ENCODE peak calls at places on chromosomes 13 and 19, in five cellular contexts. X is astrocyte of the spinal cord; S is CD4-positive, alpha-beta T cell; V is CD8-positive, alpha-beta T cell; T is neural progenitor cell. W is an unnamed sample.

GRCh38 chr13:87344176-87344575 is 327.0 kb upstream of the SLITRK5 start:
- DNase-seq in V (no peak), T (no peak), S (no peak), X (peak), W (no peak)

GRCh38 chr13:111483621-111483987 is 163.2 kb downstream of the TEX29 start:
- DNase-seq in S (no peak), V (no peak), T (no peak), X (no peak), W (no peak)

GRCh38 chr19:17944301-17944700 is 11.5 kb downstream of the CCDC124 start:
- DNase-seq in T (no peak), S (no peak), X (peak), V (no peak), W (no peak)

GRCh38 chr13:94548382-94549240 is 47.3 kb downstream of the TGDS start:
- DNase-seq in S (no peak), X (peak), T (peak), V (no peak), W (no peak)

GRCh38 chr13:87884874-87885273 is 213.7 kb downstream of the SLITRK5 start:
- DNase-seq in V (no peak), S (no peak), X (peak), T (peak), W (no peak)

GRCh38 chr13:111139452-111139851 is 24.3 kb downstream of the ARHGEF7 start:
- DNase-seq in S (no peak), T (no peak), X (no peak), V (no peak), W (no peak)

GRCh38 chr19:48461982-48462655 is 6.7 kb downstream of the KCNJ14 start:
- DNase-seq in S (no peak), T (peak), V (no peak), X (no peak), W (no peak)

GRCh38 chr13:23140492-23140891 is 40.3 kb upstream of the SGCG start:
- DNase-seq in V (no peak), X (no peak), S (no peak), T (no peak), W (no peak)

GRCh38 chr13:24053505-24054251 is 106.8 kb upstream of the SPATA13 start:
- DNase-seq in S (peak), V (peak), T (peak), X (peak), W (no peak)

GRCh38 chr19:4878491-4878968 is 11.1 kb upstream of the PLIN3 start:
- DNase-seq in S (no peak), X (no peak), V (no peak), T (peak), W (no peak)
- TF ChIP-seq CTCF in S (no peak), X (no peak), V (no peak), T (no peak), W (no peak)

DNA sequence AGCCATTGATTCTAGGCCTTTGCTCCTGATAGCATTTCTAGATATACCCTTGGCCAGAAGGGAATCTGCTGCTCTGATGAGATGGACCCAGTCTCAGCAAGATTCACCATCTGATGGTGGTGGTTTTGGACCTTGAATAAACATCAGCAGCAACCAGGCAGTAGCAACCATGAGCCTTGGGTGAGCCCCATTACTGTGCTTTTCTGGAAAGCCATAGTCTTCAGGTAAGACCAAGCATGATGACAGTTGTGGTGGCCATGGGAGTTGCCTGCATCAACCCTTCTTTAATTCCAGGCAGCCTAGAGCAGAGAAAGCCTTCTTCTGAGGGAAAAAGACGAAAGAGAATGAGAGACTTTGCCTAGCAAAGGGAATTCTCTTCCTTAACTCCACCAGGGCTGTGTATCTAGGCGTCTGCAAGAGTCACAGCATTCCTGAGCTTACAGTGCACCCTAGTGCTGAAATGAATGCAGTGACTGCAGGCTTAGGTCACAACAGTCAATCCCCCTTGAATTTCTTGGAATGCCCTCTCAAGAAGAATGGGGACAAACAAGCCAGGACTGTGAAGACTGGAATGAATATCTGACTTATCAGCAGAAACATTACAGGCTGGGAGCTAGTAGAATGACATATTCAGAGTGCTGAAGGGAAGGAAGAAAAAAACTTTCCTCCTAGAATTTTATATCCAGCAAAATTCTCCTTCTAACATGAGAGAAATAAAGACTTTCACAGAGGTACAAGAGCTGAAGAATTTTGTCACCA is 942.4 kb upstream of the PCDH20 start:
- DNase-seq in T (peak), V (no peak), X (peak), S (no peak), W (no peak)
- TF ChIP-seq CTCF in T (peak), V (no peak), X (peak), S (no peak), W (no peak)

GRCh38 chr13:75217949-75218348 is 264.0 kb downstream of the TBC1D4 start:
- DNase-seq in V (no peak), T (peak), S (no peak), X (peak), W (no peak)
- TF ChIP-seq CTCF in V (no peak), T (no peak), S (no peak), X (peak), W (no peak)

DNA sequence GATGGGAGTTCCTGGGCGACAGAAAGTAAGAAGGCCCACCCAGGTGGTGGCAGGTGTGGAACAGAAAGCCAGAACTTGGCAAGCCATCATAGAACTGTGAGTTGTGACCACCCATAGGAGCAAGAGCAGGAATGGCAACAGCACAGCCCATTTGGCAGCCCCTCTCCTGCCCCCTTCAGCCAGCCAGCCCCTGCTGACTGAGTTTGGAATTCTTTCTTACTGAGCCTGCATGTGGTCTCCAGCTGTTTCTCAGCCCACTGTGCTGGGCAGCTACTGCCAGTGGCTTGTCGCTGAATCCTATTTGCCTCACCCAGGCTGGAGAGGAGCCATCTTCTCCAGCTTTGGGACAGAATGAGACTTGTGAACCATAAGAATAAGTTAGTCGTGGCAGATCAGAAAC is 28.3 kb downstream of the CNMD start:
- DNase-seq in X (no peak), T (peak), V (no peak), S (no peak), W (no peak)
- TF ChIP-seq CTCF in X (no peak), T (peak), V (no peak), S (no peak), W (no peak)

DNA sequence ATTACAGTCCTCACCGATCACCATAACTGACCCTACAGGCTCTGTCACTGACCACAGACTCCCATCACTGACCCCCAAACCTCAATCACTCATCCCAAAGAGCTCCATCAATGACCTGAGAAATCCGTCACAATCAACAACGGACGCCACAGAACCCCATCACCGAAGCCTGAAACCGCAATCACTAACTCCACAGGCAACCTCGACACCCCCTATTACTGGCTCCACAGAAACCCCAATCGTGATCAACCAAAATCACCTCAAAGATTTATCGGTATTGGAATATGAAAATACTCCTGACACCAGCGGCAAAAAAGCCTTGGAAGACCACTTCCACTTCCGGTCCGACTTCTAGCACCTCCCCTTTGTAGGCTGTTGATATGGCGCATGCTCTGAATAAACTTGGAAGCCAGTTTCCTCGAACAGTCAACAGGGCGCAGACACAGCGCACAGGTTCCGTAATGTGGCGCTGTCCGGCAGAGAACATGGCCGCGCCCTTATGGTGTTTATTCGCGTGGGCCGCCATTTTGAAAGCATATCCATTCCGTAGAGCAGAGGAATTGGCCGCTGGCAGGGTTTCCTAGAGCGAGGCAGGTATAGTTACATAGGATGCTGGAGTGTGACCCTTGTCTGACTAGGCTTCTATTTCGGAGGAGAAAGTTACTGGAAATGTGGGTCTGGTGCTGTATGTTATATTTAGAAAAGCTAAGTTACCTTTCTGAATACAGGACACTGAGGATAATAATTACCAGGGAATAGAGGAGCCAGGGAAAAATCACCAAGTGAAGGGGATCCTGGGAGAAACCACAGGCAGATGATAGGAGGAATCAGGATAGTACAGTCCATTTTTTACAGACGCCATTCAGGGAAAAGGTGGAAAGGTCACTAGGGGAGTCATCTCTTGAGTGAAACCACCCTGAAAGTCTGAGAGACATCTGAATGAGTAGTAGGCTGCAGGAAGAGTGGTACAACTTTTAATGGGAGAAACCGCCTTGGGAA is at the start of gene ZNF585A:
- DNase-seq in V (peak), S (peak), X (peak), T (peak), W (peak)
- TF ChIP-seq CTCF in V (no peak), S (no peak), X (peak), T (peak), W (no peak)

GRCh38 chr13:98868932-98869331 is 108.9 kb downstream of the DOCK9 start:
- DNase-seq in S (no peak), V (no peak), X (no peak), T (no peak), W (no peak)

GRCh38 chr13:98866882-98867281 is 111.0 kb downstream of the DOCK9 start:
- DNase-seq in S (no peak), X (no peak), T (no peak), V (no peak), W (no peak)

GRCh38 chr13:98871727-98872126 is 106.1 kb downstream of the DOCK9 start:
- DNase-seq in V (no peak), S (no peak), X (no peak), T (no peak), W (no peak)

GRCh38 chr13:98873377-98874028 is 104.4 kb downstream of the DOCK9 start:
- DNase-seq in X (no peak), S (no peak), V (no peak), T (no peak), W (no peak)

GRCh38 chr13:98869408-98870090 is 108.3 kb downstream of the DOCK9 start:
- DNase-seq in T (no peak), X (no peak), V (no peak), S (no peak), W (no peak)
- TF ChIP-seq CTCF in T (peak), X (peak), V (no peak), S (no peak), W (no peak)

GRCh38 chr19:8321067-8321759 is at the start of the genes NDUFA7 and RPS28:
- DNase-seq in X (peak), V (peak), T (peak), S (peak), W (peak)
- TF ChIP-seq CTCF in X (peak), V (no peak), T (peak), S (peak), W (no peak)

W was measured in CD14-positive monocyte.